ENCODE peak calls at places on chromosomes 5 and 9, in ten cellular contexts. V is left colon; A is NB4; B is stimulated activated CD4-positive, alpha-beta T cell treated with anti-CD3 and anti-CD28 coated beads, TNF-alpha, amount 100 ng/mL, for 48 hours; D is substantia nigra; C is WTC11; P is RPMI7951; G is CD8-positive, alpha-beta T cell; L is NCI-H1436; W is astrocyte. F is an unnamed sample.

GRCh38 chr5:34717426-34718327 is 61.5 kb downstream of the RAI14 start:
- DNase-seq in D (no peak), G (no peak), L (no peak), B (no peak), P (peak), A (no peak), V (no peak), C (peak), W (peak), F (no peak)

GRCh38 chr5:74174366-74174765 is 466.2 kb downstream of the ENC1 start:
- DNase-seq in C (no peak), W (peak), B (no peak), L (no peak), V (no peak), D (no peak), G (no peak), P (no peak), A (no peak), F (no peak)

GRCh38 chr5:28707706-28708105 is 1669.3 kb upstream of the CDH9 start:
- DNase-seq in W (no peak), A (no peak), C (no peak), D (no peak), G (no peak), P (no peak), V (no peak), B (no peak), L (no peak), F (no peak)

GRCh38 chr5:139246394-139246793 is 47.1 kb upstream of the MATR3 start:
- DNase-seq in G (no peak), D (no peak), P (peak), V (no peak), A (peak), L (no peak), W (no peak), C (peak), B (peak), F (peak)

GRCh38 chr5:107985144-107985543 is 314.4 kb upstream of the EFNA5 start:
- DNase-seq in G (no peak), L (no peak), V (peak), A (peak), C (no peak), W (no peak), D (no peak), B (no peak), P (no peak), F (peak)

GRCh38 chr5:164553851-164554250 is 1048.4 kb downstream of the MAT2B start:
- DNase-seq in L (no peak), P (no peak), D (no peak), G (no peak), V (no peak), B (no peak), W (peak), A (no peak), C (no peak), F (no peak)

GRCh38 chr9:131868766-131869165 is 128.9 kb upstream of the RAPGEF1 start:
- DNase-seq in P (no peak), V (no peak), W (no peak), G (no peak), D (no peak), B (no peak), C (no peak), A (no peak), L (no peak), F (no peak)

GRCh38 chr5:10678236-10678635 is 82.8 kb downstream of the DAP start:
- DNase-seq in V (no peak), G (no peak), C (no peak), A (no peak), D (no peak), B (no peak), L (no peak), W (peak), P (peak), F (no peak)

GRCh38 chr5:58013542-58014258 is 446.2 kb downstream of the PLK2 start:
- DNase-seq in P (no peak), L (no peak), B (no peak), C (no peak), G (no peak), D (no peak), A (no peak), W (no peak), V (no peak), F (no peak)

GRCh38 chr5:54904425-54904824 is 81.0 kb downstream of the ESM1 start:
- DNase-seq in P (peak), L (no peak), C (peak), D (no peak), V (no peak), G (no peak), A (peak), W (peak), B (no peak), F (no peak)

GRCh38 chr5:2289380-2289779 is 406.7 kb upstream of the IRX4 start:
- DNase-seq in P (no peak), A (no peak), D (no peak), B (no peak), L (no peak), V (no peak), G (no peak), C (no peak), W (no peak), F (no peak)

GRCh38 chr5:150217041-150217440 is 27.2 kb downstream of the SLC6A7 start:
- DNase-seq in W (no peak), L (no peak), C (no peak), A (no peak), P (no peak), G (no peak), D (no peak), V (peak), B (no peak), F (no peak)

GRCh38 chr9:133342570-133342969 is 5.4 kb downstream of the MED22 start:
- DNase-seq in L (no peak), P (no peak), C (peak), V (no peak), A (peak), B (no peak), G (no peak), D (no peak), W (no peak), F (no peak)

GRCh38 chr5:9927521-9927997 is 297.4 kb upstream of the TAS2R1 start:
- DNase-seq in P (no peak), G (no peak), W (peak), C (no peak), D (no peak), A (no peak), B (no peak), V (no peak), L (no peak), F (no peak)

F was measured in KBM-7.